ENCODE peak calls at places on chromosome 1, in nine cellular contexts. Z, X, R, H, B, Y, N, J and C are unnamed samples.

GRCh38 chr1:147246910-147247655 is 4.6 kb downstream of the CHD1L start:
- DNase-seq in J (no peak), R (no peak), Z (no peak), Y (no peak), H (no peak), X (no peak), N (no peak), B (no peak), C (no peak)

GRCh38 chr1:19619697-19620384 is 24.3 kb upstream of the NBL1 start:
- DNase-seq in B (no peak), J (no peak), Z (no peak), N (peak; percentile 19), X (no peak), R (no peak), Y (no peak), H (no peak), C (peak; percentile 53)

GRCh38 chr1:178774263-178774662 is 49.2 kb downstream of the RALGPS2 start:
- DNase-seq in J (no peak), X (no peak), Z (no peak), B (no peak), Y (no peak), R (no peak), N (no peak), H (peak; percentile 25), C (no peak)

GRCh38 chr1:230816018-230816417 is 52.3 kb downstream of the C1orf198 start:
- DNase-seq in N (no peak), B (no peak), Y (no peak), R (no peak), J (peak; percentile 32), H (no peak), X (no peak), Z (no peak), C (no peak)

GRCh38 chr1:201171063-201172036 is 17.1 kb upstream of the TMEM9 start:
- DNase-seq in J (no peak), B (peak; percentile 31), R (no peak), Y (no peak), X (no peak), Z (peak; percentile 83), H (peak; percentile 39), N (peak; percentile 69), C (peak; percentile 50)

GRCh38 chr1:172363852-172364251 is 56.6 kb upstream of the C1orf105 start:
- DNase-seq in N (no peak), H (no peak), J (no peak), Y (no peak), R (no peak), B (no peak), X (no peak), Z (no peak), C (no peak)

GRCh38 chr1:103945774-103946173 is 196.1 kb downstream of the AMY1C start:
- DNase-seq in R (no peak), Z (no peak), Y (no peak), X (no peak), J (no peak), H (no peak), N (no peak), B (no peak), C (no peak)

GRCh38 chr1:103371234-103371633 is 154.3 kb upstream of the RNPC3 start:
- DNase-seq in H (no peak), R (no peak), B (no peak), X (no peak), Y (no peak), Z (no peak), N (peak; percentile 8), J (no peak), C (no peak)

GRCh38 chr1:246095441-246095840 is 411.6 kb downstream of the SMYD3 start:
- DNase-seq in B (no peak), Y (no peak), R (no peak), H (no peak), Z (no peak), X (no peak), J (no peak), N (no peak), C (no peak)

GRCh38 chr1:82321794-82322193 is 521.1 kb downstream of the ADGRL2 start:
- DNase-seq in J (no peak), B (no peak), Z (no peak), X (no peak), Y (no peak), H (no peak), N (no peak), R (no peak), C (no peak)

DNA sequence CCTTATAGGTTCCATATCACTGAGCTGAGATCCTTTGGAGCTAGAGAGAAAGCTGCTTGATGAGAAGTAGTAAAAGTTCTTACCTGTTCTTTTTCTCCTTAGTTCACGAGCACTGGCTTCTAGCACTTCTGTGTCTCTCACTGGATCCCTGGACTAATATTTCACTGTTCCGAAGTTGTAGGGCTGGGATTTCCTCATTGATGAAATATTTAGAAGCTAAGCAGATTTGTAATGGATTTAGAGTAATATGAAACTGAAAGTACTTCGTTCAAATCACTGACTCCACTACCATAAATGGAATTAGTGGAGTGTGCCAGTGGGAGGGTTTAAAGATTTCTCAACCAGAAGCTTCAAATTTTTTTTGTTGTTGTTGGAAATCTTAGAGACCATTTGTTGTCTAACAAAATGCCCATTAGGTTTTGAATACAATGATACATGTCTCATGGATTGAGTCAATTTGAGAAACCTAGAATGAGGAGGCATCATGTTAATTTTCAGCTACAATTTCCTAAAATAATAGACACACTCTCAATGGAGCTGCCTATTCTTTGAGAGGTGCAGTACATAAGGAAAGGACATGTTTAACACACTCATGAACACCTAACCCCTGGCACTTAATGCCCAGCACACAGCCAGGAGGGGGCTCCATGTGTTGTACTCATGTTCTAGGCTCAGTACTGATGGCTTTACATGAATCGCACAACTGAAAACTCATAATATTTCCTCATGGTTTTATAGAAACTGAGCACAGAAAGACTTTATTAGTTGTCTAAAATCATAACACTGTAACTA is at the start of gene GBP1:
- DNase-seq in H (peak; percentile 57), J (no peak), B (no peak), X (no peak), R (no peak), Y (no peak), Z (no peak), N (peak; percentile 22), C (no peak)
- H3K4me3 ChIP-seq in H (peak within 1 kb of the TSS; percentile 65), J (peak within 1 kb of the TSS; percentile 52), B (peak within 1 kb of the TSS; percentile 49), X (peak within 1 kb of the TSS; percentile 53), R (peak within 1 kb of the TSS; percentile 53), Y (peak within 1 kb of the TSS; percentile 80), Z (peak within 1 kb of the TSS; percentile 70), N (no peak within 1 kb of the TSS), C (peak within 1 kb of the TSS; percentile 58)

DNA sequence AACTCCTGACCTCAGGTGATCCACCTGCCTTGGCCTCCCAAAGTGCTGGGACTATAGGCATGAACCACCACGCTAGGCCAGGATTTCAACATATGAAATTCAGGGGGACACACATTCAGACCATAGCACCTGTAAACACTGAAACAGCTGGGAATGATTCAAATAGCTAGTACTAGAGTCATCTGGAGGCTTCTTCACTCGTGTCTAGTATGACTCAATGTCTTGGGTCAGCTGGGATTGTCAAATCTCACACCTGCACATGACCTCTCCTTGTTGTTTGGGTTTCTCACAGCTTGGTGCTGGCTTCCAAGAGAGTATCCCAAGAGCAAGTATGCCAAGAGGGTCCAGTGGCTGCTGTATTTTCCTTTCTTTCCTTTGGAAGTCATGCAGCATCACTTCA is 75.1 kb downstream of the PGM1 start:
- DNase-seq in Z (no peak), Y (no peak), X (no peak), B (no peak), N (no peak), H (no peak), R (no peak), J (no peak), C (no peak)
- H3K9me3 ChIP-seq in Z (peaks cover 11% of the 10 kb centered on the region), Y (no peaks in the 10 kb centered on the region), X (no peaks in the 10 kb centered on the region), B (no peaks in the 10 kb centered on the region), N (no peaks in the 10 kb centered on the region), H (no peaks in the 10 kb centered on the region), R (no peaks in the 10 kb centered on the region), J (no peaks in the 10 kb centered on the region), C (peaks cover 3% of the 10 kb centered on the region)

GRCh38 chr1:35834218-35834617 is 26.4 kb downstream of the AGO4 start:
- DNase-seq in N (no peak), J (no peak), Z (no peak), H (no peak), Y (no peak), R (no peak), X (no peak), B (no peak), C (no peak)

GRCh38 chr1:35833424-35833823 is 25.6 kb downstream of the AGO4 start:
- DNase-seq in R (no peak), H (no peak), N (no peak), Y (no peak), Z (no peak), J (no peak), B (no peak), X (no peak), C (no peak)

GRCh38 chr1:35835398-35835797 is 27.6 kb downstream of the AGO4 start:
- DNase-seq in J (no peak), H (no peak), R (no peak), Z (no peak), B (no peak), X (no peak), Y (no peak), N (no peak), C (no peak)

GRCh38 chr1:35836734-35837133 is 28.9 kb downstream of the AGO4 start:
- DNase-seq in Y (no peak), B (no peak), R (no peak), Z (no peak), J (no peak), X (no peak), H (no peak), N (no peak), C (no peak)

DNA sequence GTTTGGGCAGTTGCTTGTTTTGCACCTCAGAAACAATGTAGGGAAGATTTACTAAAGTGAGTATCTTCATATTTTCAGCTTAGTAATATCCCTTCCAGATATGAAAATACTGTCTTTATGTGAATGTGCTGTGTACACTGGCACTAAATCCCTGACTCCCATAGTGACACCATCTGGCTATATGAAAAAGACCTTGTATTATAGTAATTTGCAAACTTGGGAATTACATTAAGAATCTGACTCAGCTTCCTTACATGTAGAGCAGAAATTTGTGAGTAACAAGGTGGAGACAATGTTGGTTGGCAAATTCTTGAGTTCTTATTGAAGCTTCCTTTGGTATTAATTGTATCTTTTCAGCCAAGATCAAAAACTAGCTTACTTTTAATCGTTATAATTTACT is 24.7 kb downstream of the AGO4 start:
- DNase-seq in X (no peak), Z (no peak), H (no peak), N (no peak), R (no peak), B (no peak), J (no peak), Y (no peak), C (no peak)
- H3K36me3 ChIP-seq in X (peaks cover 98% of the 10 kb centered on the region), Z (peaks cover 100% of the 10 kb centered on the region), H (peaks cover 18% of the 10 kb centered on the region), N (peaks cover 7% of the 10 kb centered on the region), R (peaks cover 5% of the 10 kb centered on the region), B (no peaks in the 10 kb centered on the region), J (peaks cover 72% of the 10 kb centered on the region), Y (no peaks in the 10 kb centered on the region), C (peaks cover 21% of the 10 kb centered on the region)

DNA sequence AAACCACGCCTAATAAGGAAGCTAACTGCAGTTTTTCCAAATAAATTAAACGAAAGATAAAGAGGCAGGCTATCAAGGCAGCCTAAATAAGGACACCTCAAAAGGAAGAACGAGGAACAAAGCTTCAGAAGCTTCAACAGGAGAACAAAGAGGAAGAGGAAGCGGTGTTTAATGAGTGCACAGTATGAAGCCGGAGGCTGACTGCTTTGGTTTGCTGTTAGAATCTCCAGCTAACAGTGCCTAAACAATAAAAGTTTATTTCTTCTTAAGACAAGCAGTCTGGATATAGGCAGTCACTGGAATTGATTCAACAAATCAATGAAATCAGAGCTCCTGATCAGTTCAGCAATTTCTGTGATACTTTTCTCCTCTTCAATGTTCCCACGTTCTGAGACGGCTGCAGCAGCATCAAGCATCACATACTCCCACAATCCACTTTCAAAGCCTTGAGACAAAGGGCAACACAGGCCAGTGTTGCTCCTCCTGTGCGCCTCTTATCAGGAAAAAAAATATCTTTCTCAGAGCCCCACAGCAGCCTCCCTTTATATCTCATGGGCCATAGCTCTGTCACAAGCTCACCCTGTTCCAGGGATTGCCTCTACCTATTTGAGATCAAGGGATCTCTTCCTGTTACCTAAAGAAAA is 365.6 kb upstream of the ST6GALNAC5 start:
- DNase-seq in J (no peak), R (no peak), Z (no peak), X (no peak), Y (no peak), B (no peak), N (no peak), H (no peak), C (no peak)
- H3K4me3 ChIP-seq in J (no peak overlapping the region), R (no peak overlapping the region), Z (no peak overlapping the region), X (no peak overlapping the region), Y (no peak overlapping the region), B (no peak overlapping the region), N (no peak overlapping the region), H (no peak overlapping the region), C (no peak overlapping the region)